ENCODE peak calls at places on chromosomes 11 and 22, in four cellular contexts. D is HepG2, G is H1, L is A549. P is an unnamed sample.

GRCh38 chr22:29369460-29369859 is 18.9 kb downstream of the AP1B1 start:
- DNase-seq in L (no peak), G (peak), D (no peak), P (no peak)

GRCh38 chr11:17658211-17658610 is 61.2 kb upstream of the MYOD1 start:
- DNase-seq in G (no peak), D (no peak), L (no peak), P (no peak)

GRCh38 chr22:32590556-32590955 is 115.9 kb downstream of the FBXO7 start:
- DNase-seq in G (no peak), D (no peak), L (no peak), P (no peak)

GRCh38 chr22:46734830-46735453 is 3.1 kb downstream of the CERK start:
- DNase-seq in L (no peak), G (no peak), D (no peak), P (no peak)

GRCh38 chr11:86749376-86749775 is 51.0 kb upstream of the PRSS23 start:
- DNase-seq in L (no peak), G (no peak), D (no peak), P (no peak)

GRCh38 chr11:78417175-78417887 is at the start of gene GAB2:
- DNase-seq in D (no peak), G (no peak), L (no peak), P (no peak)

GRCh38 chr11:46357483-46357936 is 10.2 kb downstream of the DGKZ start:
- DNase-seq in G (no peak), D (no peak), L (no peak), P (no peak)

GRCh38 chr11:29161216-29161615 is 855.6 kb downstream of the KCNA4 start:
- DNase-seq in L (no peak), G (no peak), D (no peak), P (no peak)

GRCh38 chr22:49800408-49801238 is 27.1 kb downstream of the BRD1 start:
- DNase-seq in G (no peak), D (no peak), L (no peak), P (no peak)

GRCh38 chr22:39556970-39557811 is 13.4 kb upstream of the CACNA1I start:
- DNase-seq in L (peak), D (no peak), G (no peak), P (no peak)

GRCh38 chr11:9535189-9535781 is 38.2 kb upstream of the WEE1 start:
- DNase-seq in D (peak), G (peak), L (no peak), P (peak)

GRCh38 chr22:31616315-31616980 is 45.6 kb downstream of the PISD start:
- DNase-seq in D (peak), L (no peak), G (no peak), P (no peak)

GRCh38 chr22:30301995-30302809 is 12.9 kb upstream of the CASTOR1 start:
- DNase-seq in G (no peak), L (no peak), D (no peak), P (no peak)

GRCh38 chr11:28616566-28616965 is 508.4 kb downstream of the METTL15 start:
- DNase-seq in G (no peak), L (no peak), D (no peak), P (no peak)

GRCh38 chr11:65869643-65870306 is 2.8 kb downstream of the EFEMP2 start:
- DNase-seq in G (no peak), D (no peak), L (no peak), P (no peak)

GRCh38 chr11:76670475-76671235 is at the start of gene LRRC32:
- DNase-seq in L (no peak), G (no peak), D (no peak), P (no peak)

GRCh38 chr11:96259053-96259837 is 83.8 kb downstream of the MAML2 start:
- DNase-seq in L (peak), G (no peak), D (no peak), P (no peak)

GRCh38 chr11:13663631-13664071 is 4.8 kb upstream of the FAR1 start:
- DNase-seq in L (no peak), G (no peak), D (no peak), P (no peak)

GRCh38 chr11:16791494-16791961 is 53.1 kb downstream of the C11orf58 start:
- DNase-seq in D (peak), L (peak), G (no peak), P (peak)

GRCh38 chr11:44110231-44110679 is 14.8 kb downstream of the EXT2 start:
- DNase-seq in L (peak), D (peak), G (no peak), P (no peak)

GRCh38 chr22:46293591-46294260 is 2.9 kb upstream of the GTSE1 start:
- DNase-seq in D (no peak), L (no peak), G (no peak), P (no peak)

GRCh38 chr11:45927332-45927683 is 4.9 kb downstream of the LARGE2 start:
- DNase-seq in D (no peak), G (no peak), L (no peak), P (no peak)

GRCh38 chr11:10670099-10670498 is 23.5 kb downstream of the IRAG1 start:
- DNase-seq in L (no peak), D (no peak), G (no peak), P (no peak)

GRCh38 chr11:125293596-125293995 is 129.0 kb downstream of the PKNOX2 start:
- DNase-seq in G (no peak), L (no peak), D (no peak), P (no peak)

GRCh38 chr11:96151501-96151900 is 191.5 kb downstream of the MAML2 start:
- DNase-seq in L (no peak), D (no peak), G (no peak), P (no peak)

DNA sequence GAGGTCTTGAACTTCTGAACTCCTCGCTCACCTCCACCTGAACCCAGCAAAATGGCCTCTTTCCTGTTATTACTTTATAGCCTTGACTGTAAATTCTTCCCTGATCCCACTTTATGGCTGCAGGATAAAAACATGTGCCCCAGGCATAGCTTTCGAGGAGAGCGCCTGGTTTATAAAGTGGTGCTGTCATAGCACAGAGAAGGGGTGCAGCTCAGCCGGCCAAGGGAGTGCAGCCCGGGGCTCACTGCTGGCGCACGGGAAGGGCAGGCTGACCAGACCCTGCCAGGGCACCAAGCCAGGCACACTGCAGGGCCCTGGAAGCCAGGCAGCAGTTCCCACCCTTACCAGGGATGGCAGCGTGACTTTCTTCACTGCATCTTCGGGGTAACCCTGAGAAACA is 50.9 kb downstream of the ISX start:
- DNase-seq in G (no peak), L (no peak), D (no peak), P (no peak)
- TF ChIP-seq CTCF in G (no peak), L (no peak), D (no peak), P (peak)

GRCh38 chr11:35155677-35156076 is 16.7 kb downstream of the CD44 start:
- DNase-seq in L (no peak), D (no peak), G (no peak), P (no peak)
- TF ChIP-seq CEBPB in L (no peak), D (no peak), G (no peak), P (no peak)

GRCh38 chr11:71371674-71372069 is 76.5 kb downstream of the DHCR7 start:
- DNase-seq in D (no peak), L (no peak), G (no peak), P (no peak)

GRCh38 chr11:71370020-71370747 is 78.0 kb downstream of the DHCR7 start:
- DNase-seq in L (no peak), G (no peak), D (no peak), P (no peak)

GRCh38 chr11:71372693-71373657 is 75.2 kb downstream of the DHCR7 start:
- DNase-seq in D (peak), L (peak), G (no peak), P (peak)

GRCh38 chr11:71369411-71369810 is 78.8 kb downstream of the DHCR7 start:
- DNase-seq in L (no peak), D (no peak), G (no peak), P (no peak)

GRCh38 chr11:71370895-71371673 is 77.1 kb downstream of the DHCR7 start:
- DNase-seq in L (no peak), D (no peak), G (no peak), P (no peak)
- TF ChIP-seq CTCF in L (no peak), D (peak), G (peak), P (no peak)

GRCh38 chr11:19164881-19165280 is 36.9 kb downstream of the CSRP3 start:
- DNase-seq in D (no peak), G (no peak), L (no peak), P (no peak)

GRCh38 chr11:19161651-19162050 is 40.1 kb downstream of the CSRP3 start:
- DNase-seq in D (no peak), G (no peak), L (no peak), P (no peak)

GRCh38 chr11:19163627-19164026 is 38.2 kb downstream of the CSRP3 start:
- DNase-seq in L (no peak), G (no peak), D (no peak), P (no peak)

GRCh38 chr11:19162946-19163345 is 38.8 kb downstream of the CSRP3 start:
- DNase-seq in G (no peak), L (no peak), D (no peak), P (no peak)

GRCh38 chr11:19164230-19164855 is 37.4 kb downstream of the CSRP3 start:
- DNase-seq in L (no peak), D (no peak), G (no peak), P (no peak)
- TF ChIP-seq CEBPB in L (no peak), D (no peak), G (no peak), P (no peak)

GRCh38 chr11:128691802-128692749 is 1.8 kb upstream of the FLI1 start:
- DNase-seq in G (no peak), L (no peak), D (no peak), P (no peak)

GRCh38 chr11:128689946-128690745 is 3.7 kb upstream of the FLI1 start:
- DNase-seq in G (no peak), L (no peak), D (no peak), P (no peak)

GRCh38 chr11:128689586-128689945 is 4.3 kb upstream of the FLI1 start:
- DNase-seq in D (no peak), L (no peak), G (no peak), P (no peak)

GRCh38 chr11:128688896-128689546 is 4.9 kb upstream of the FLI1 start:
- DNase-seq in G (no peak), D (no peak), L (no peak), P (no peak)

GRCh38 chr11:128690746-128691091 is 3.2 kb upstream of the FLI1 start:
- DNase-seq in G (no peak), D (no peak), L (no peak), P (no peak)
- TF ChIP-seq CTCF in G (no peak), D (no peak), L (no peak), P (no peak)

GRCh38 chr11:75664366-75664765 is 4.5 kb downstream of the MAP6 start:
- DNase-seq in D (no peak), L (no peak), G (no peak), P (no peak)

GRCh38 chr11:75667268-75667830 is 1.5 kb downstream of the MAP6 start:
- DNase-seq in D (no peak), G (no peak), L (peak), P (no peak)

GRCh38 chr11:75665126-75665525 is 3.7 kb downstream of the MAP6 start:
- DNase-seq in L (no peak), D (no peak), G (no peak), P (no peak)

GRCh38 chr11:75667831-75668507 is 869 bp downstream of the MAP6 start:
- DNase-seq in G (no peak), L (peak), D (no peak), P (no peak)

GRCh38 chr11:75668508-75669297 is at the start of gene MAP6:
- DNase-seq in L (peak), G (no peak), D (no peak), P (no peak)
- TF ChIP-seq CEBPB in L (no peak), G (no peak), D (no peak), P (no peak)

P was measured in HCT116.